ENCODE peak calls at places on chromosomes 1 and 21, in seven cellular contexts. Y is NCI-H226; E is Right ventricle myocardium superior; K is stimulated activated CD8-positive, alpha-beta memory T cell treated with anti-CD3 and anti-CD28 coated beads, Interleukin-7, amount 100 ng/mL, for 24 hours; Z is EL; J is smooth muscle cell of the brain vasculature; T is cerebellar cortex. D is an unnamed sample.
A peak's percentile ranks its signal among the peaks of the same experiment; 100 is the strongest.

GRCh38 chr1:12047120-12047876 is 15.8 kb upstream of the TNFRSF8 start:
- DNase-seq in Y (no peak), E (no peak), K (peak; percentile 30), Z (no peak), J (no peak), T (no peak), D (no peak)

GRCh38 chr1:11439051-11439450 is 39.9 kb upstream of the DISP3 start:
- DNase-seq in Y (no peak), E (no peak), K (no peak), Z (no peak), J (no peak), T (no peak), D (no peak)

GRCh38 chr1:22231995-22232690 is 89.2 kb upstream of the WNT4 start:
- DNase-seq in Y (no peak), E (peak; percentile 1), K (no peak), Z (no peak), J (no peak), T (no peak), D (no peak)

GRCh38 chr1:236168716-236169429 is 26.5 kb downstream of the GPR137B start:
- DNase-seq in Y (peak; percentile 53), E (peak; percentile 78), K (no peak), Z (peak; percentile 32), J (peak; percentile 15), T (no peak), D (no peak)

GRCh38 chr1:68221971-68222355 is 10.4 kb downstream of the WLS start:
- DNase-seq in Y (peak; percentile 72), E (no peak), K (no peak), Z (peak; percentile 54), J (no peak), T (no peak), D (no peak)

GRCh38 chr1:46601257-46602007 is 2.6 kb downstream of the MKNK1 start:
- DNase-seq in Y (no peak), E (no peak), K (no peak), Z (no peak), J (no peak), T (no peak), D (no peak)

GRCh38 chr1:63931468-63931867 is 157.7 kb downstream of the ROR1 start:
- DNase-seq in Y (peak; percentile 91), E (no peak), K (no peak), Z (peak; percentile 73), J (no peak), T (no peak), D (no peak)

GRCh38 chr1:63010898-63011660 is 227.1 kb downstream of the ATG4C start:
- DNase-seq in Y (no peak), E (no peak), K (no peak), Z (no peak), J (peak; percentile 1), T (no peak), D (no peak)

GRCh38 chr21:29657228-29657989 is 282.4 kb downstream of the GRIK1 start:
- DNase-seq in Y (no peak), E (no peak), K (no peak), Z (no peak), J (no peak), T (no peak), D (no peak)

GRCh38 chr1:198903203-198903602 is 264.4 kb downstream of the PTPRC start:
- DNase-seq in Y (no peak), E (no peak), K (no peak), Z (no peak), J (no peak), T (no peak), D (no peak)

GRCh38 chr1:43522776-43523480 is 7.8 kb upstream of the PTPRF start:
- DNase-seq in Y (peak; percentile 97), E (no peak), K (no peak), Z (peak; percentile 90), J (no peak), T (no peak), D (no peak)

D was measured in CD8-positive, alpha-beta T cell.